ENCODE peak calls at places on chromosomes 7 and 10, in six cellular contexts. W, I, K, L, O and E are unnamed samples.

GRCh38 chr10:32410569-32410968 is 35.4 kb upstream of the CCDC7 start:
- DNase-seq in L (no peak), K (no peak), I (no peak), O (no peak), W (no peak), E (no peak)

GRCh38 chr7:28125381-28126046 is 55.1 kb downstream of the JAZF1 start:
- DNase-seq in K (no peak), O (no peak), I (no peak), L (no peak), W (no peak), E (no peak)

GRCh38 chr7:128094111-128094570 is 62.9 kb upstream of the LRRC4 start:
- DNase-seq in W (no peak), K (no peak), L (no peak), O (no peak), I (peak; percentile 53), E (no peak)

GRCh38 chr7:50788393-50788792 is 5.7 kb upstream of the GRB10 start:
- DNase-seq in W (peak; percentile 28), L (no peak), O (no peak), K (no peak), I (no peak), E (no peak)

GRCh38 chr10:31836569-31837406 is 91.8 kb downstream of the ARHGAP12 start:
- DNase-seq in K (peak; percentile 60), O (no peak), I (no peak), W (no peak), L (no peak), E (peak; percentile 24)

GRCh38 chr7:87059525-87060287 is at the start of gene ELAPOR2:
- DNase-seq in L (peak; percentile 47), K (peak; percentile 95), W (peak; percentile 82), O (peak; percentile 83), I (peak; percentile 81), E (peak; percentile 94)

GRCh38 chr10:13472359-13472758 is 56.5 kb downstream of the BEND7 start:
- DNase-seq in L (no peak), W (no peak), O (no peak), I (no peak), K (no peak), E (no peak)

GRCh38 chr7:28975987-28976386 is 17.9 kb upstream of the TRIL start:
- DNase-seq in W (no peak), O (no peak), K (no peak), L (no peak), I (no peak), E (no peak)

GRCh38 chr10:32197423-32197822 is 141.2 kb upstream of the KIF5B start:
- DNase-seq in I (no peak), K (no peak), L (no peak), W (no peak), O (no peak), E (no peak)

GRCh38 chr7:70360557-70360956 is 762.3 kb downstream of the AUTS2 start:
- DNase-seq in L (no peak), K (no peak), I (peak; percentile 35), W (no peak), O (no peak), E (no peak)

GRCh38 chr7:676972-677385 is 49.5 kb upstream of the DNAAF5 start:
- DNase-seq in K (no peak), O (no peak), I (no peak), L (no peak), W (peak; percentile 55), E (no peak)

GRCh38 chr7:72465521-72465920 is 53.4 kb upstream of the CALN1 start:
- DNase-seq in O (no peak), K (no peak), I (no peak), W (no peak), L (no peak), E (no peak)

GRCh38 chr7:100516135-100516812 is 22.7 kb upstream of the AGFG2 start:
- DNase-seq in O (peak; percentile 14), W (peak; percentile 86), K (peak; percentile 12), I (peak; percentile 46), L (no peak), E (peak; percentile 42)

GRCh38 chr10:88702848-88703597 is 3.0 kb upstream of the LIPK start:
- DNase-seq in W (no peak), K (peak; percentile 7), L (no peak), O (no peak), I (no peak), E (no peak)

GRCh38 chr10:94963901-94964300 is 25.4 kb downstream of the CYP2C9 start:
- DNase-seq in L (no peak), W (no peak), K (peak; percentile 90), I (no peak), O (no peak), E (peak; percentile 50)

GRCh38 chr10:51425431-51425830 is 274.0 kb downstream of the CSTF2T start:
- DNase-seq in L (no peak), W (no peak), O (no peak), K (peak; percentile 43), I (peak; percentile 30), E (no peak)

GRCh38 chr10:5559642-5560141 is 34.9 kb downstream of the CALML3 start:
- DNase-seq in K (no peak), I (no peak), L (no peak), O (no peak), W (peak; percentile 50), E (no peak)

GRCh38 chr10:19941206-19941880 is 125.1 kb downstream of the PLXDC2 start:
- DNase-seq in W (no peak), I (no peak), O (no peak), L (no peak), K (no peak), E (no peak)